ENCODE peak calls at places on chromosomes 12 and 14, in six cellular contexts. One of them, this sample, is unnamed.

GRCh38 chr14:21428930-21429329 is 27.0 kb downstream of the CHD8 start:
- DNase-seq in body of pancreas: peak; percentile 78
- DNase-seq in WTC11: no peak
- DNase-seq in mesothelial cell of epicardium: no peak
- DNase-seq in CD8-positive, alpha-beta T cell: no peak
- DNase-seq in MCF 10A: peak; percentile 18
- DNase-seq in this sample: no peak

GRCh38 chr12:50325890-50326391 is 42.6 kb upstream of the LIMA1 start:
- DNase-seq in body of pancreas: peak; percentile 16
- DNase-seq in WTC11: no peak
- DNase-seq in mesothelial cell of epicardium: no peak
- DNase-seq in CD8-positive, alpha-beta T cell: no peak
- DNase-seq in MCF 10A: peak; percentile 67
- DNase-seq in this sample: no peak

GRCh38 chr12:32444895-32445294 is 45.5 kb downstream of the FGD4 start:
- DNase-seq in body of pancreas: peak; percentile 52
- DNase-seq in WTC11: no peak
- DNase-seq in mesothelial cell of epicardium: no peak
- DNase-seq in CD8-positive, alpha-beta T cell: no peak
- DNase-seq in MCF 10A: peak; percentile 97
- DNase-seq in this sample: no peak

GRCh38 chr12:3641428-3641883 is 111.5 kb downstream of the CRACR2A start:
- DNase-seq in body of pancreas: no peak
- DNase-seq in WTC11: no peak
- DNase-seq in mesothelial cell of epicardium: no peak
- DNase-seq in CD8-positive, alpha-beta T cell: no peak
- DNase-seq in MCF 10A: peak; percentile 27
- DNase-seq in this sample: no peak

GRCh38 chr12:67661311-67662011 is 12.9 kb downstream of the DYRK2 start:
- DNase-seq in body of pancreas: no peak
- DNase-seq in WTC11: no peak
- DNase-seq in mesothelial cell of epicardium: no peak
- DNase-seq in CD8-positive, alpha-beta T cell: no peak
- DNase-seq in MCF 10A: peak; percentile 21
- DNase-seq in this sample: no peak

GRCh38 chr12:49929581-49929980 is 21.0 kb upstream of the AQP2 start:
- DNase-seq in body of pancreas: no peak
- DNase-seq in WTC11: no peak
- DNase-seq in mesothelial cell of epicardium: no peak
- DNase-seq in CD8-positive, alpha-beta T cell: no peak
- DNase-seq in MCF 10A: no peak
- DNase-seq in this sample: no peak

GRCh38 chr14:105525861-105526780 is at the start of gene TMEM121:
- DNase-seq in body of pancreas: peak; percentile 36
- DNase-seq in WTC11: peak; percentile 54
- DNase-seq in mesothelial cell of epicardium: peak; percentile 43
- DNase-seq in CD8-positive, alpha-beta T cell: no peak
- DNase-seq in MCF 10A: no peak
- DNase-seq in this sample: no peak

GRCh38 chr14:100066984-100067383 is 1.8 kb downstream of the EVL start:
- DNase-seq in body of pancreas: no peak
- DNase-seq in WTC11: no peak
- DNase-seq in mesothelial cell of epicardium: no peak
- DNase-seq in CD8-positive, alpha-beta T cell: no peak
- DNase-seq in MCF 10A: no peak
- DNase-seq in this sample: no peak

GRCh38 chr14:100901391-100902183 is 1.9 kb downstream of the RTL1 start:
- DNase-seq in body of pancreas: peak; percentile 10
- DNase-seq in WTC11: peak; percentile 5
- DNase-seq in mesothelial cell of epicardium: no peak
- DNase-seq in CD8-positive, alpha-beta T cell: no peak
- DNase-seq in MCF 10A: no peak
- DNase-seq in this sample: no peak

GRCh38 chr14:79278798-79279644 is 932.3 kb downstream of the DIO2 start:
- DNase-seq in body of pancreas: peak; percentile 93
- DNase-seq in WTC11: peak; percentile 85
- DNase-seq in mesothelial cell of epicardium: peak; percentile 86
- DNase-seq in CD8-positive, alpha-beta T cell: no peak
- DNase-seq in MCF 10A: peak; percentile 90
- DNase-seq in this sample: peak; percentile 39

GRCh38 chr14:55582741-55583140 is 2.7 kb downstream of the KTN1 start:
- DNase-seq in body of pancreas: no peak
- DNase-seq in WTC11: no peak
- DNase-seq in mesothelial cell of epicardium: no peak
- DNase-seq in CD8-positive, alpha-beta T cell: no peak
- DNase-seq in MCF 10A: no peak
- DNase-seq in this sample: no peak

GRCh38 chr12:80684077-80684495 is 23.3 kb upstream of the MYF6 start:
- DNase-seq in body of pancreas: no peak
- DNase-seq in WTC11: peak; percentile 48
- DNase-seq in mesothelial cell of epicardium: no peak
- DNase-seq in CD8-positive, alpha-beta T cell: no peak
- DNase-seq in MCF 10A: no peak
- DNase-seq in this sample: no peak

GRCh38 chr14:22320353-22320733 is 268.7 kb downstream of the DAD1 start:
- DNase-seq in body of pancreas: no peak
- DNase-seq in WTC11: no peak
- DNase-seq in mesothelial cell of epicardium: no peak
- DNase-seq in CD8-positive, alpha-beta T cell: no peak
- DNase-seq in MCF 10A: no peak
- DNase-seq in this sample: no peak

GRCh38 chr12:6038160-6038559 is 86.3 kb downstream of the VWF start:
- DNase-seq in body of pancreas: peak; percentile 29
- DNase-seq in WTC11: peak; percentile 84
- DNase-seq in mesothelial cell of epicardium: no peak
- DNase-seq in CD8-positive, alpha-beta T cell: no peak
- DNase-seq in MCF 10A: peak; percentile 86
- DNase-seq in this sample: no peak

GRCh38 chr12:47156167-47156736 is 76.5 kb upstream of the AMIGO2 start:
- DNase-seq in body of pancreas: peak; percentile 74
- DNase-seq in WTC11: no peak
- DNase-seq in mesothelial cell of epicardium: no peak
- DNase-seq in CD8-positive, alpha-beta T cell: no peak
- DNase-seq in MCF 10A: peak; percentile 5
- DNase-seq in this sample: no peak

GRCh38 chr12:108270035-108270840 is 68.9 kb downstream of the CMKLR1 start:
- DNase-seq in body of pancreas: no peak
- DNase-seq in WTC11: no peak
- DNase-seq in mesothelial cell of epicardium: no peak
- DNase-seq in CD8-positive, alpha-beta T cell: no peak
- DNase-seq in MCF 10A: peak; percentile 50
- DNase-seq in this sample: no peak

GRCh38 chr12:93025145-93026103 is 96.3 kb upstream of the EEA1 start:
- DNase-seq in body of pancreas: no peak
- DNase-seq in WTC11: no peak
- DNase-seq in mesothelial cell of epicardium: no peak
- DNase-seq in CD8-positive, alpha-beta T cell: no peak
- DNase-seq in MCF 10A: peak; percentile 70
- DNase-seq in this sample: no peak

GRCh38 chr12:93853698-93854478 is 176.7 kb downstream of the CRADD start:
- DNase-seq in body of pancreas: no peak
- DNase-seq in WTC11: no peak
- DNase-seq in mesothelial cell of epicardium: no peak
- DNase-seq in CD8-positive, alpha-beta T cell: no peak
- DNase-seq in MCF 10A: no peak
- DNase-seq in this sample: no peak

GRCh38 chr14:42095155-42095554 is 488.5 kb downstream of the LRFN5 start:
- DNase-seq in body of pancreas: no peak
- DNase-seq in WTC11: no peak
- DNase-seq in mesothelial cell of epicardium: no peak
- DNase-seq in CD8-positive, alpha-beta T cell: no peak
- DNase-seq in MCF 10A: peak; percentile 18
- DNase-seq in this sample: no peak

GRCh38 chr12:101018540-101018939 is 191.5 kb downstream of the SLC5A8 start:
- DNase-seq in body of pancreas: no peak
- DNase-seq in WTC11: no peak
- DNase-seq in mesothelial cell of epicardium: no peak
- DNase-seq in CD8-positive, alpha-beta T cell: no peak
- DNase-seq in MCF 10A: peak; percentile 75
- DNase-seq in this sample: no peak

GRCh38 chr14:61477845-61478438 is 156.6 kb downstream of the PRKCH start:
- DNase-seq in body of pancreas: peak; percentile 92
- DNase-seq in WTC11: no peak
- DNase-seq in mesothelial cell of epicardium: no peak
- DNase-seq in CD8-positive, alpha-beta T cell: no peak
- DNase-seq in MCF 10A: peak; percentile 80
- DNase-seq in this sample: peak; percentile 58

GRCh38 chr14:88551094-88551870 is 3.5 kb downstream of the PTPN21 start:
- DNase-seq in body of pancreas: peak; percentile 87
- DNase-seq in WTC11: peak; percentile 86
- DNase-seq in mesothelial cell of epicardium: peak; percentile 71
- DNase-seq in CD8-positive, alpha-beta T cell: peak; percentile 32
- DNase-seq in MCF 10A: peak; percentile 89
- DNase-seq in this sample: no peak

GRCh38 chr12:80183939-80184338 is 84.6 kb downstream of the OTOGL start:
- DNase-seq in body of pancreas: no peak
- DNase-seq in WTC11: no peak
- DNase-seq in mesothelial cell of epicardium: no peak
- DNase-seq in CD8-positive, alpha-beta T cell: no peak
- DNase-seq in MCF 10A: peak; percentile 70
- DNase-seq in this sample: no peak

GRCh38 chr12:117919479-117919878 is 49.3 kb downstream of the KSR2 start:
- DNase-seq in body of pancreas: no peak
- DNase-seq in WTC11: no peak
- DNase-seq in mesothelial cell of epicardium: no peak
- DNase-seq in CD8-positive, alpha-beta T cell: no peak
- DNase-seq in MCF 10A: no peak
- DNase-seq in this sample: no peak

DNA sequence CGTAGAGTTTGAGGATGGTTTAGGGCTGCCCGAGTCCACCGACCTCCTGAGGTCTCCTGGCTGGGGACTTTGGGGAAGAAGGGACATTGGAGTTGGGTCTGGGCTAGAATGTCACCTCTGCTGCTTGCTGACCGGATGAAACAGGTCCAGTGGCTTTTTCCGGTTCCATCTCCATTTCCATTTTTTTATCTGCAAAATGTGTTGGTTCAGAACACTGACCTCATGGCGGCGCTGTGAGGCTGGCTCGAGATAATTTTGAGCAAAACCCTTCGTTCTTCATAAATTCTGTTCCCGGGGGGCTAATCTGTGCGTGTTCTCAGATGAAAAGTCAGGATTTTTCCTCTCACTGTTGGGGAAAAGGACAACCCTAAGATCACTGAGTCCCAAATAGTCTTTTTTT is 11.7 kb upstream of the MYL2 start:
- DNase-seq in body of pancreas: no peak
- DNase-seq in WTC11: peak; percentile 60
- DNase-seq in mesothelial cell of epicardium: no peak
- DNase-seq in CD8-positive, alpha-beta T cell: no peak
- DNase-seq in MCF 10A: no peak
- DNase-seq in this sample: no peak
- TF ChIP-seq CTCF in body of pancreas: no peak
- TF ChIP-seq CTCF in WTC11: peak; percentile 37
- TF ChIP-seq CTCF in mesothelial cell of epicardium: peak; percentile 23
- TF ChIP-seq CTCF in CD8-positive, alpha-beta T cell: no peak
- TF ChIP-seq CTCF in MCF 10A: no peak
- TF ChIP-seq CTCF in this sample: no peak

GRCh38 chr12:69583203-69583602 is 2.1 kb upstream of the CCT2 start:
- DNase-seq in body of pancreas: no peak
- DNase-seq in WTC11: peak; percentile 44
- DNase-seq in mesothelial cell of epicardium: no peak
- DNase-seq in CD8-positive, alpha-beta T cell: no peak
- DNase-seq in MCF 10A: peak; percentile 16
- DNase-seq in this sample: no peak
- TF ChIP-seq CTCF in body of pancreas: no peak
- TF ChIP-seq CTCF in WTC11: no peak
- TF ChIP-seq CTCF in mesothelial cell of epicardium: no peak
- TF ChIP-seq CTCF in CD8-positive, alpha-beta T cell: no peak
- TF ChIP-seq CTCF in MCF 10A: no peak
- TF ChIP-seq CTCF in this sample: no peak

DNA sequence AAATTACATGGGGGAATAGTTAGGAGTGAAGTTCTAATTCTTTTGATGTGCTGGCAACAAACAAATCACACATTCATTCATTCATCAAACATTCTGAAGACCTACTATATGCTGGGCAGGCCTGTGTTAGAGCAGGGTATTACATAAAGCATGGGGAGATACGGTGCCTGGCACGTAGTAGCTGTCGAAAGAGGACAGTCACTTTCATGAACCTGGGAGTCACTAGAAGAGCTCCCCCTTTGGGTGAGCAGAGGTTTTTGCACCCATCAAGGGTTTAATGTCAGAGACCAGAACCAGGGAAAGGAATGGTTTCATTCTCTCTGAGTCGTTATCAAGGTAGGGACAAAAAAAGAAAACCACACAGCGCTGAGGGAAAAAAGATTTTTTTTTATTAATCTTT is 10.0 kb downstream of the LHX5 start:
- DNase-seq in body of pancreas: no peak
- DNase-seq in WTC11: no peak
- DNase-seq in mesothelial cell of epicardium: no peak
- DNase-seq in CD8-positive, alpha-beta T cell: no peak
- DNase-seq in MCF 10A: peak; percentile 43
- DNase-seq in this sample: no peak
- TF ChIP-seq CTCF in body of pancreas: no peak
- TF ChIP-seq CTCF in WTC11: peak; percentile 66
- TF ChIP-seq CTCF in mesothelial cell of epicardium: no peak
- TF ChIP-seq CTCF in CD8-positive, alpha-beta T cell: no peak
- TF ChIP-seq CTCF in MCF 10A: peak; percentile 26
- TF ChIP-seq CTCF in this sample: no peak

GRCh38 chr12:96719671-96720362 is 187.2 kb upstream of the NEDD1 start:
- DNase-seq in body of pancreas: no peak
- DNase-seq in WTC11: no peak
- DNase-seq in mesothelial cell of epicardium: no peak
- DNase-seq in CD8-positive, alpha-beta T cell: no peak
- DNase-seq in MCF 10A: peak; percentile 31
- DNase-seq in this sample: no peak

GRCh38 chr12:96720363-96720705 is 186.7 kb upstream of the NEDD1 start:
- DNase-seq in body of pancreas: peak; percentile 15
- DNase-seq in WTC11: peak; percentile 43
- DNase-seq in mesothelial cell of epicardium: no peak
- DNase-seq in CD8-positive, alpha-beta T cell: no peak
- DNase-seq in MCF 10A: peak; percentile 5
- DNase-seq in this sample: no peak
- TF ChIP-seq CTCF in body of pancreas: no peak
- TF ChIP-seq CTCF in WTC11: no peak
- TF ChIP-seq CTCF in mesothelial cell of epicardium: no peak
- TF ChIP-seq CTCF in CD8-positive, alpha-beta T cell: peak; percentile 19
- TF ChIP-seq CTCF in MCF 10A: no peak
- TF ChIP-seq CTCF in this sample: no peak

GRCh38 chr12:23504641-23505399 is 444.6 kb downstream of the SOX5 start:
- DNase-seq in body of pancreas: no peak
- DNase-seq in WTC11: no peak
- DNase-seq in mesothelial cell of epicardium: no peak
- DNase-seq in CD8-positive, alpha-beta T cell: no peak
- DNase-seq in MCF 10A: no peak
- DNase-seq in this sample: no peak

GRCh38 chr12:23503544-23503943 is 445.9 kb downstream of the SOX5 start:
- DNase-seq in body of pancreas: no peak
- DNase-seq in WTC11: no peak
- DNase-seq in mesothelial cell of epicardium: no peak
- DNase-seq in CD8-positive, alpha-beta T cell: no peak
- DNase-seq in MCF 10A: no peak
- DNase-seq in this sample: no peak

GRCh38 chr12:23502259-23502658 is 447.2 kb downstream of the SOX5 start:
- DNase-seq in body of pancreas: no peak
- DNase-seq in WTC11: no peak
- DNase-seq in mesothelial cell of epicardium: no peak
- DNase-seq in CD8-positive, alpha-beta T cell: no peak
- DNase-seq in MCF 10A: no peak
- DNase-seq in this sample: no peak

GRCh38 chr12:23504043-23504442 is 445.4 kb downstream of the SOX5 start:
- DNase-seq in body of pancreas: no peak
- DNase-seq in WTC11: peak; percentile 20
- DNase-seq in mesothelial cell of epicardium: no peak
- DNase-seq in CD8-positive, alpha-beta T cell: no peak
- DNase-seq in MCF 10A: no peak
- DNase-seq in this sample: no peak
- TF ChIP-seq CTCF in body of pancreas: no peak
- TF ChIP-seq CTCF in WTC11: no peak
- TF ChIP-seq CTCF in mesothelial cell of epicardium: no peak
- TF ChIP-seq CTCF in CD8-positive, alpha-beta T cell: no peak
- TF ChIP-seq CTCF in MCF 10A: no peak
- TF ChIP-seq CTCF in this sample: no peak